ENCODE peak calls at places on chromosomes 16 and 17, in five cellular contexts. D is left lung, N is activated B cell treated with CpG ODN at 0.5 μM for 24 hours, E is endothelial cell of umbilical vein, I is lung. J is an unnamed sample.
A peak's percentile ranks its signal among the peaks of the same experiment; 100 is the strongest.

GRCh38 chr16:25192096-25192495 is 24.7 kb upstream of the AQP8 start:
- DNase-seq in D (no peak), N (no peak), E (no peak), I (no peak), J (no peak)

GRCh38 chr16:80526418-80527061 is 14.3 kb upstream of the DYNLRB2 start:
- DNase-seq in D (peak; percentile 37), N (peak; percentile 20), E (peak; percentile 66), I (no peak), J (no peak)

GRCh38 chr16:57251352-57251751 is 6.3 kb downstream of the ARL2BP start:
- DNase-seq in D (no peak), N (no peak), E (no peak), I (no peak), J (no peak)

GRCh38 chr17:68771867-68772515 is 170.8 kb upstream of the FAM20A start:
- DNase-seq in D (no peak), N (no peak), E (peak; percentile 82), I (no peak), J (no peak)

GRCh38 chr16:56800355-56800754 is 64.7 kb upstream of the SLC12A3 start:
- DNase-seq in D (no peak), N (no peak), E (no peak), I (no peak), J (no peak)

GRCh38 chr16:85159226-85159980 is 47.1 kb upstream of the CIBAR2 start:
- DNase-seq in D (no peak), N (no peak), E (no peak), I (no peak), J (no peak)

GRCh38 chr16:84499638-84500037 is 4.8 kb downstream of the MEAK7 start:
- DNase-seq in D (no peak), N (no peak), E (no peak), I (no peak), J (no peak)

GRCh38 chr16:81405702-81406113 is 38.9 kb upstream of the CMIP start:
- DNase-seq in D (no peak), N (no peak), E (peak; percentile 94), I (no peak), J (no peak)

GRCh38 chr16:69314534-69314933 is 3.4 kb downstream of the VPS4A start:
- DNase-seq in D (no peak), N (no peak), E (no peak), I (no peak), J (no peak)

GRCh38 chr17:30840775-30841174 is 9.0 kb downstream of the ATAD5 start:
- DNase-seq in D (no peak), N (no peak), E (no peak), I (no peak), J (no peak)

GRCh38 chr17:4536259-4536741 is 18.9 kb downstream of the MYBBP1A start:
- DNase-seq in D (no peak), N (no peak), E (no peak), I (no peak), J (no peak)

GRCh38 chr16:2739555-2740435 is 12.6 kb upstream of the SRRM2 start:
- DNase-seq in D (no peak), N (no peak), E (no peak), I (no peak), J (no peak)

GRCh38 chr16:924806-925205 is 46.0 kb downstream of the LMF1 start:
- DNase-seq in D (no peak), N (no peak), E (no peak), I (no peak), J (no peak)

GRCh38 chr17:75124041-75124818 is 7.3 kb downstream of the NT5C start:
- DNase-seq in D (peak; percentile 84), N (no peak), E (peak; percentile 87), I (peak; percentile 77), J (no peak)

GRCh38 chr16:90072442-90073105 is 4.6 kb downstream of the PRDM7 start:
- DNase-seq in D (no peak), N (no peak), E (no peak), I (no peak), J (no peak)

GRCh38 chr16:90078594-90078895 is 1.4 kb upstream of the PRDM7 start:
- DNase-seq in D (no peak), N (no peak), E (no peak), I (no peak), J (no peak)

GRCh38 chr16:90081606-90081970 is 4.5 kb upstream of the PRDM7 start:
- DNase-seq in D (no peak), N (no peak), E (no peak), I (no peak), J (no peak)

GRCh38 chr16:90077757-90078593 is 844 bp upstream of the PRDM7 start:
- DNase-seq in D (no peak), N (no peak), E (peak; percentile 7), I (no peak), J (no peak)

GRCh38 chr16:90077240-90077756 is at the start of gene PRDM7:
- DNase-seq in D (peak; percentile 93), N (peak; percentile 79), E (peak; percentile 89), I (peak; percentile 98), J (no peak)
- TF ChIP-seq CTCF in D (no peak), N (no peak), E (no peak), I (no peak), J (no peak)

DNA sequence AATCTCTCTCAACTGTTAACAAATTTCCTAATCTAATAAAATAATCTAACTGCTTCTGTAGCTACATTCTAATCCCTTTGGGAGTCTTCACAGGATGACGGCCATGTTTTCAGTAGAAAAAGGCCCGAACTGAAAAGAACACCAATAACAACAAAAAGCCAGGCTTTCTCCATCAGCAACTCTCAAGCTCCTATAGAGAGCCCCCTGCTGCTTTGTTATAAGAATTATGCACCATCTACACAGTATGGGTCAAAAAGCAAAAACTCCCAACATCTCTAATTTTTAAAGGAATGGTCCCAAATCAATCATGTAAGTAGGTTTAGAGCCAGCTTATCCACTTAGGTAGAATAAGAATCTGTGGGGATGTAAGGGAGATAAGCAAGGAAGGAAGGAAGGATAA is 163.6 kb upstream of the C17orf78 start:
- DNase-seq in D (no peak), N (no peak), E (peak; percentile 13), I (no peak), J (no peak)
- TF ChIP-seq CTCF in D (no peak), N (no peak), E (peak; percentile 34), I (no peak), J (peak; percentile 14)

DNA sequence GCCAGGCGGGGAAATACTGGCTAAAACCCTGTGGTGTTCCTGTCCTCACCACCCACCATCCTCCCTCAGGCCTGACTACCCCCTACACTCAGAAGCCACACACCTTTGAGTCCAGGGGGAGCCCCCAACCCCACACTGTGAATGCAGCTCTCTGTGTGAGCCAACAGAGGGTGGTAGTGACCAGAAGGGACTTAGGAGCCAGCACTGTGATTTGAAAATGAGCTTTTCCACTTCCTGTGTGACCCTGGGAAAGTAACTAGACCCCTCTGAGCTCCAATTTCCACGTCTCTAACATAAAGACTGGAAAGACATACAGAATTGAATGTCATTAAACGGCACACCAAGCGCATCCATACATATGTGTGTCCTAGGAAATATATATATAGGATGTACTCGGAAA is 58.7 kb downstream of the SDK2 start:
- DNase-seq in D (no peak), N (no peak), E (no peak), I (no peak), J (no peak)
- TF ChIP-seq CTCF in D (no peak), N (no peak), E (no peak), I (no peak), J (peak; percentile 23)

GRCh38 chr16:23330161-23330560 is 28.1 kb downstream of the SCNN1B start:
- DNase-seq in D (no peak), N (no peak), E (no peak), I (no peak), J (no peak)
- TF ChIP-seq CTCF in D (no peak), N (no peak), E (no peak), I (no peak), J (no peak)

GRCh38 chr17:40445769-40446468 is 2.7 kb downstream of the IGFBP4 start:
- DNase-seq in D (no peak), N (no peak), E (no peak), I (no peak), J (no peak)

GRCh38 chr17:40443196-40443987 is at the start of gene IGFBP4:
- DNase-seq in D (peak; percentile 83), N (peak; percentile 72), E (peak; percentile 69), I (peak; percentile 79), J (peak; percentile 67)

GRCh38 chr17:40443988-40444899 is 994 bp downstream of the IGFBP4 start:
- DNase-seq in D (no peak), N (no peak), E (peak; percentile 40), I (no peak), J (no peak)

GRCh38 chr17:40440166-40440565 is 3.1 kb upstream of the IGFBP4 start:
- DNase-seq in D (no peak), N (no peak), E (no peak), I (no peak), J (no peak)

DNA sequence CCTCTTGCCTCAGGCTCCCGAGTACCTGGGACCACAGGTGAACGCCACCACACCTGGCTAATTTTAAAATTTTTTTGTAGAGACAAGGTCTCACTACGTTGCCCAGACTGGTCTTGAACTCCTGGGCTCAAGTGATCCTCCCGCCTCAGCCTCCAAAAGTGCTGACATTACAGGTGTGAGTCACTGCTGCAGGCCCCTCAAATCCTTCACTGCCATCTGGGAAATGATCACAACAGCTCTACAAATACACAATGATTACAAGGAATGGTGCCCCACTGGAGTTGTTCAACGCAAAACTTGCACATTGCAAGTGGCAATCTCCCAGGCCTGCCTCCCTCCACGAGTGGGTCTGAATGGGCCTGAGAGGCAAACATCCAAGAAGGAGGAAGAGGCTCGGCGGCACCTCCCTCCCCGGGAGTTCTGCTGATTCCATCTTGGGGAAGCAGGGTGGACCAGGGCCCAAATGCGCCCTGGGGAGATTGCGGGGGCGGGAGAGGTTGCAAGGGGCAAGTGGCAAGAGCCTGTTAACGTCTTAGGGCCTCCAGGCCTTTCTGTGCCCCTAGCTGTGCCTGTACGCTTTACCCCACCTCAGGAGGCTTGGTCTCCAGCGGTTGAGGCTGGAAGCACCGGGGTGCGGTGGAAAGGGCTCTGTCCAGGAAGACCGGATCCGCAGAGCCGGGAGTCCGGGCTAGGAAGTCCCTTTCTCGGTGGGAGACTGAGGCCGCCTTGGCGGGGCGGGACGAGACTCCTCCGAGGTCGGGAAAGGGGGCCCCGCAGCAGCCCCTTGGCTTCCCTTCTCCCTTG is 656 bp upstream of the IGFBP4 start:
- DNase-seq in D (no peak), N (no peak), E (peak; percentile 28), I (no peak), J (no peak)
- TF ChIP-seq CTCF in D (no peak), N (no peak), E (peak; percentile 0), I (no peak), J (no peak)

J was measured in D721Med.